ENCODE peak calls at places on chromosomes 1 and 21, in five cellular contexts. N, H, K, R and X are unnamed samples.

GRCh38 chr1:88877382-88877825 is 14.0 kb downstream of the GTF2B start:
- DNase-seq in N (no peak), R (no peak), K (no peak), H (peak), X (no peak)

GRCh38 chr1:47650606-47651005 is 212.8 kb downstream of the FOXD2 start:
- DNase-seq in K (no peak), N (no peak), H (no peak), R (no peak), X (no peak)

GRCh38 chr1:36327421-36328087 is 4.1 kb upstream of the EVA1B start:
- DNase-seq in N (no peak), K (no peak), R (no peak), H (peak), X (no peak)

GRCh38 chr1:5717031-5717682 is 275.1 kb downstream of the NPHP4 start:
- DNase-seq in N (no peak), R (no peak), K (no peak), H (no peak), X (no peak)

GRCh38 chr1:227887697-227888403 is 59.9 kb downstream of the WNT9A start:
- DNase-seq in N (no peak), R (peak), H (no peak), K (no peak), X (peak)

GRCh38 chr1:67791686-67792475 is 41.4 kb downstream of the GNG12 start:
- DNase-seq in K (no peak), R (no peak), N (no peak), H (peak), X (no peak)

GRCh38 chr1:218347316-218347712 is 2.2 kb downstream of the TGFB2 start:
- DNase-seq in R (no peak), N (no peak), H (peak), K (no peak), X (no peak)

GRCh38 chr1:228396770-228397453 is 9.7 kb downstream of the TRIM11 start:
- DNase-seq in R (no peak), K (no peak), N (no peak), H (no peak), X (no peak)

GRCh38 chr1:154567386-154568164 is at the start of gene CHRNB2:
- DNase-seq in R (peak), N (peak), H (no peak), K (no peak), X (peak)

GRCh38 chr1:155177192-155177917 is 3.7 kb downstream of the TRIM46 start:
- DNase-seq in R (no peak), N (no peak), K (no peak), H (no peak), X (peak)

GRCh38 chr1:151289080-151289935 is 7.2 kb downstream of the ZNF687 start:
- DNase-seq in N (no peak), R (no peak), H (no peak), K (no peak), X (no peak)

GRCh38 chr21:15275615-15276228 is 210.9 kb upstream of the NRIP1 start:
- DNase-seq in H (no peak), R (no peak), K (no peak), N (no peak), X (no peak)

GRCh38 chr1:61297887-61298286 is 215.5 kb downstream of the NFIA start:
- DNase-seq in R (no peak), N (no peak), H (no peak), K (no peak), X (no peak)

GRCh38 chr1:53459321-53460175 is at the start of gene DMRTB1:
- DNase-seq in K (no peak), R (no peak), N (no peak), H (no peak), X (no peak)

GRCh38 chr1:54309631-54310366 is 96.4 kb downstream of the SSBP3 start:
- DNase-seq in R (no peak), N (no peak), K (peak), H (no peak), X (no peak)

GRCh38 chr1:71666609-71667008 is 585.8 kb upstream of the ZRANB2 start:
- DNase-seq in K (no peak), N (no peak), R (no peak), H (peak), X (no peak)

GRCh38 chr1:181936269-181936668 is 125.2 kb downstream of the ZNF648 start:
- DNase-seq in N (no peak), K (no peak), H (no peak), R (no peak), X (no peak)

GRCh38 chr1:33176362-33176850 is 5.4 kb downstream of the TRIM62 start:
- DNase-seq in N (no peak), R (no peak), K (no peak), H (peak), X (no peak)

GRCh38 chr21:32658524-32658923 is 46.3 kb upstream of the CFAP298 start:
- DNase-seq in H (no peak), N (no peak), R (no peak), K (no peak), X (no peak)

GRCh38 chr1:156963621-156964020 is 43.2 kb downstream of the LRRC71 start:
- DNase-seq in N (no peak), K (no peak), H (no peak), R (peak), X (no peak)

GRCh38 chr1:17516303-17517214 is 22.9 kb upstream of the ARHGEF10L start:
- DNase-seq in N (no peak), K (no peak), R (no peak), H (no peak), X (peak)

GRCh38 chr1:13737388-13737787 is 37.4 kb downstream of the PRDM2 start:
- DNase-seq in R (no peak), N (no peak), K (no peak), H (no peak), X (no peak)

GRCh38 chr1:110234691-110235090 is 24.6 kb downstream of the KCNC4 start:
- DNase-seq in R (no peak), N (no peak), H (peak), K (no peak), X (no peak)

GRCh38 chr1:112033422-112034120 is 44.1 kb upstream of the KCND3 start:
- DNase-seq in H (no peak), K (peak), R (no peak), N (no peak), X (no peak)

GRCh38 chr21:45102391-45102932 is 28.1 kb downstream of the ADARB1 start:
- DNase-seq in N (no peak), H (no peak), R (no peak), K (no peak), X (no peak)

GRCh38 chr1:199040076-199040475 is 401.2 kb downstream of the PTPRC start:
- DNase-seq in H (no peak), N (no peak), R (no peak), K (no peak), X (no peak)

GRCh38 chr1:64515427-64515826 is 45.5 kb downstream of the CACHD1 start:
- DNase-seq in H (peak), N (no peak), R (peak), K (no peak), X (peak)

GRCh38 chr1:7379445-7379971 is 391.6 kb upstream of the VAMP3 start:
- DNase-seq in K (no peak), H (peak), N (peak), R (peak), X (no peak)

GRCh38 chr1:155174334-155175280 is 958 bp downstream of the TRIM46 start:
- DNase-seq in R (no peak), N (no peak), H (peak), K (no peak), X (peak)

GRCh38 chr1:117101334-117101733 is 20.2 kb downstream of the TRIM45 start:
- DNase-seq in R (no peak), K (no peak), N (no peak), H (no peak), X (no peak)

GRCh38 chr1:248837045-248837793 is 805 bp upstream of the ZNF672 start:
- DNase-seq in N (no peak), R (no peak), K (no peak), H (no peak), X (no peak)

GRCh38 chr1:66641851-66642473 is 108.0 kb downstream of the SGIP1 start:
- DNase-seq in H (no peak), R (no peak), K (no peak), N (no peak), X (no peak)

GRCh38 chr1:168520052-168520751 is 23.6 kb downstream of the XCL2 start:
- DNase-seq in K (no peak), N (no peak), H (no peak), R (no peak), X (peak)

GRCh38 chr1:62294211-62294610 is 25.0 kb downstream of the KANK4 start:
- DNase-seq in R (no peak), N (no peak), H (no peak), K (no peak), X (no peak)